ENCODE peak calls at places on chromosomes 3 and 15, in ten cellular contexts. F is GM23338, D is pancreas, Z is fibroblast of villous mesenchyme, G is lower leg skin, A is left ventricle myocardium inferior, V is HFF-Myc, O is H9, R is K562, L is right atrium auricular region. E is an unnamed sample.

GRCh38 chr3:177731644-177732268 is 534.5 kb upstream of the TBL1XR1 start:
- DNase-seq in F (no peak), D (no peak), Z (peak), G (no peak), A (no peak), V (peak), O (no peak), R (no peak), L (no peak), E (no peak)

GRCh38 chr3:133124511-133124910 is 86.3 kb downstream of the TMEM108 start:
- DNase-seq in F (no peak), D (peak), Z (no peak), G (no peak), A (peak), V (no peak), O (no peak), R (no peak), L (no peak), E (no peak)

GRCh38 chr3:170352936-170353335 is 4.6 kb upstream of the SKIL start:
- DNase-seq in F (no peak), D (no peak), Z (no peak), G (no peak), A (no peak), V (no peak), O (no peak), R (no peak), L (no peak), E (no peak)

GRCh38 chr3:153752405-153753027 is 368.7 kb upstream of the ARHGEF26 start:
- DNase-seq in F (no peak), D (no peak), Z (no peak), G (peak), A (no peak), V (no peak), O (no peak), R (no peak), L (no peak), E (no peak)

GRCh38 chr3:23333633-23334032 is 130.5 kb downstream of the UBE2E2 start:
- DNase-seq in F (no peak), D (no peak), Z (no peak), G (no peak), A (no peak), V (no peak), O (no peak), R (no peak), L (no peak), E (no peak)

GRCh38 chr15:75171408-75171807 is 30.3 kb upstream of the C15orf39 start:
- DNase-seq in F (no peak), D (no peak), Z (peak), G (no peak), A (no peak), V (peak), O (no peak), R (no peak), L (no peak), E (no peak)

GRCh38 chr3:14565791-14566588 is 25.8 kb upstream of the GRIP2 start:
- DNase-seq in F (no peak), D (no peak), Z (peak), G (no peak), A (no peak), V (no peak), O (no peak), R (no peak), L (no peak), E (no peak)

GRCh38 chr3:56778904-56779303 is 22.8 kb downstream of the ARHGEF3 start:
- DNase-seq in F (no peak), D (no peak), Z (no peak), G (no peak), A (no peak), V (no peak), O (no peak), R (no peak), L (no peak), E (no peak)

GRCh38 chr3:194058189-194058571 is 77.8 kb upstream of the HES1 start:
- DNase-seq in F (peak), D (peak), Z (peak), G (peak), A (peak), V (no peak), O (peak), R (peak), L (peak), E (peak)

GRCh38 chr3:170180107-170180951 is 1.2 kb downstream of the PHC3 start:
- DNase-seq in F (no peak), D (no peak), Z (peak), G (no peak), A (no peak), V (no peak), O (no peak), R (no peak), L (no peak), E (no peak)

GRCh38 chr15:75578206-75578947 is 738 bp downstream of the PTPN9 start:
- DNase-seq in F (peak), D (no peak), Z (no peak), G (no peak), A (peak), V (no peak), O (peak), R (peak), L (no peak), E (peak)

GRCh38 chr15:61275901-61276300 is 46.8 kb upstream of the RORA start:
- DNase-seq in F (no peak), D (no peak), Z (no peak), G (no peak), A (no peak), V (no peak), O (no peak), R (no peak), L (no peak), E (no peak)

GRCh38 chr3:39631136-39631535 is 163.7 kb downstream of the MOBP start:
- DNase-seq in F (peak), D (no peak), Z (peak), G (no peak), A (no peak), V (no peak), O (no peak), R (no peak), L (no peak), E (no peak)

GRCh38 chr3:13935494-13936094 is 55.7 kb upstream of the WNT7A start:
- DNase-seq in F (no peak), D (no peak), Z (no peak), G (no peak), A (no peak), V (no peak), O (no peak), R (no peak), L (no peak), E (no peak)

GRCh38 chr3:102124301-102125158 is 275.2 kb downstream of the NFKBIZ start:
- DNase-seq in F (no peak), D (no peak), Z (peak), G (no peak), A (no peak), V (no peak), O (no peak), R (no peak), L (no peak), E (no peak)

GRCh38 chr3:186949281-186949982 is 19.1 kb downstream of the ST6GAL1 start:
- DNase-seq in F (no peak), D (no peak), Z (no peak), G (no peak), A (peak), V (no peak), O (no peak), R (peak), L (no peak), E (no peak)

GRCh38 chr3:158918008-158918407 is 116.2 kb downstream of the MFSD1 start:
- DNase-seq in F (peak), D (peak), Z (peak), G (no peak), A (no peak), V (peak), O (peak), R (peak), L (no peak), E (no peak)

GRCh38 chr15:64263567-64263966 is 92.4 kb downstream of the CSNK1G1 start:
- DNase-seq in F (no peak), D (no peak), Z (peak), G (no peak), A (no peak), V (no peak), O (no peak), R (no peak), L (no peak), E (no peak)

GRCh38 chr15:43932907-43933306 is 106.1 kb downstream of the WDR76 start:
- DNase-seq in F (no peak), D (no peak), Z (no peak), G (no peak), A (peak), V (no peak), O (no peak), R (no peak), L (no peak), E (no peak)

GRCh38 chr3:46138571-46138970 is 69.5 kb downstream of the CCR1 start:
- DNase-seq in F (no peak), D (no peak), Z (peak), G (no peak), A (no peak), V (no peak), O (no peak), R (no peak), L (no peak), E (no peak)

GRCh38 chr3:58416191-58416590 is 17.4 kb downstream of the PDHB start:
- DNase-seq in F (peak), D (no peak), Z (no peak), G (no peak), A (no peak), V (no peak), O (no peak), R (no peak), L (no peak), E (no peak)

GRCh38 chr3:159560214-159561004 is 428.2 kb upstream of the IL12A start:
- DNase-seq in F (peak), D (no peak), Z (no peak), G (no peak), A (no peak), V (no peak), O (peak), R (no peak), L (no peak), E (no peak)

GRCh38 chr3:100693225-100693624 is 16.1 kb upstream of the TFG start:
- DNase-seq in F (no peak), D (no peak), Z (no peak), G (no peak), A (no peak), V (no peak), O (no peak), R (no peak), L (no peak), E (no peak)

GRCh38 chr15:78979456-78980320 is 34.8 kb upstream of the CTSH start:
- DNase-seq in F (peak), D (peak), Z (peak), G (no peak), A (peak), V (peak), O (peak), R (peak), L (no peak), E (no peak)

GRCh38 chr3:148866261-148866660 is 1.2 kb downstream of the CPA3 start:
- DNase-seq in F (no peak), D (no peak), Z (no peak), G (no peak), A (no peak), V (no peak), O (no peak), R (no peak), L (no peak), E (no peak)

GRCh38 chr15:65088643-65089021 is 12.1 kb downstream of the KBTBD13 start:
- DNase-seq in F (no peak), D (no peak), Z (no peak), G (no peak), A (no peak), V (no peak), O (no peak), R (no peak), L (no peak), E (no peak)

GRCh38 chr3:65604863-65605526 is 433.7 kb downstream of the MAGI1 start:
- DNase-seq in F (no peak), D (no peak), Z (peak), G (no peak), A (no peak), V (peak), O (no peak), R (peak), L (no peak), E (no peak)

GRCh38 chr15:96353931-96354730 is 23.6 kb downstream of the NR2F2 start:
- DNase-seq in F (peak), D (no peak), Z (peak), G (no peak), A (peak), V (no peak), O (peak), R (peak), L (no peak), E (no peak)

GRCh38 chr15:55183679-55184078 is 13.1 kb downstream of the RSL24D1 start:
- DNase-seq in F (no peak), D (no peak), Z (no peak), G (no peak), A (no peak), V (no peak), O (no peak), R (no peak), L (no peak), E (no peak)

GRCh38 chr15:80301472-80301871 is 49.5 kb upstream of the CTXND1 start:
- DNase-seq in F (no peak), D (no peak), Z (no peak), G (no peak), A (no peak), V (no peak), O (no peak), R (no peak), L (no peak), E (no peak)

GRCh38 chr15:54102704-54103103 is 124.5 kb downstream of the UNC13C start:
- DNase-seq in F (no peak), D (no peak), Z (no peak), G (no peak), A (no peak), V (no peak), O (no peak), R (no peak), L (no peak), E (no peak)

GRCh38 chr3:98961161-98962155 is 60.0 kb upstream of the DCBLD2 start:
- DNase-seq in F (no peak), D (no peak), Z (peak), G (no peak), A (no peak), V (no peak), O (no peak), R (no peak), L (no peak), E (no peak)

GRCh38 chr3:193605876-193606275 is 12.9 kb downstream of the OPA1 start:
- DNase-seq in F (peak), D (peak), Z (peak), G (peak), A (no peak), V (no peak), O (peak), R (peak), L (peak), E (no peak)

GRCh38 chr3:155391583-155391982 is 98.1 kb upstream of the STRIT1 start:
- DNase-seq in F (peak), D (no peak), Z (peak), G (peak), A (peak), V (peak), O (no peak), R (no peak), L (no peak), E (no peak)

GRCh38 chr15:56598991-56599390 is 134.1 kb upstream of the MNS1 start:
- DNase-seq in F (no peak), D (no peak), Z (peak), G (no peak), A (no peak), V (no peak), O (no peak), R (no peak), L (no peak), E (no peak)

GRCh38 chr15:68616397-68616796 is 37.6 kb downstream of the CORO2B start:
- DNase-seq in F (no peak), D (no peak), Z (no peak), G (no peak), A (no peak), V (no peak), O (no peak), R (no peak), L (no peak), E (no peak)

GRCh38 chr3:170355738-170356595 is 1.5 kb upstream of the SKIL start:
- DNase-seq in F (peak), D (peak), Z (peak), G (peak), A (peak), V (no peak), O (peak), R (peak), L (peak), E (no peak)

GRCh38 chr3:96776818-96777217 is 37.6 kb upstream of the EPHA6 start:
- DNase-seq in F (no peak), D (no peak), Z (no peak), G (no peak), A (no peak), V (no peak), O (no peak), R (no peak), L (no peak), E (no peak)

GRCh38 chr3:96779810-96780209 is 34.6 kb upstream of the EPHA6 start:
- DNase-seq in F (peak), D (no peak), Z (no peak), G (no peak), A (no peak), V (no peak), O (peak), R (no peak), L (no peak), E (no peak)
- TF ChIP-seq CTCF in F (peak), D (no peak), Z (no peak), G (no peak), A (no peak), V (no peak), O (peak), R (no peak), L (no peak), E (no peak)

DNA sequence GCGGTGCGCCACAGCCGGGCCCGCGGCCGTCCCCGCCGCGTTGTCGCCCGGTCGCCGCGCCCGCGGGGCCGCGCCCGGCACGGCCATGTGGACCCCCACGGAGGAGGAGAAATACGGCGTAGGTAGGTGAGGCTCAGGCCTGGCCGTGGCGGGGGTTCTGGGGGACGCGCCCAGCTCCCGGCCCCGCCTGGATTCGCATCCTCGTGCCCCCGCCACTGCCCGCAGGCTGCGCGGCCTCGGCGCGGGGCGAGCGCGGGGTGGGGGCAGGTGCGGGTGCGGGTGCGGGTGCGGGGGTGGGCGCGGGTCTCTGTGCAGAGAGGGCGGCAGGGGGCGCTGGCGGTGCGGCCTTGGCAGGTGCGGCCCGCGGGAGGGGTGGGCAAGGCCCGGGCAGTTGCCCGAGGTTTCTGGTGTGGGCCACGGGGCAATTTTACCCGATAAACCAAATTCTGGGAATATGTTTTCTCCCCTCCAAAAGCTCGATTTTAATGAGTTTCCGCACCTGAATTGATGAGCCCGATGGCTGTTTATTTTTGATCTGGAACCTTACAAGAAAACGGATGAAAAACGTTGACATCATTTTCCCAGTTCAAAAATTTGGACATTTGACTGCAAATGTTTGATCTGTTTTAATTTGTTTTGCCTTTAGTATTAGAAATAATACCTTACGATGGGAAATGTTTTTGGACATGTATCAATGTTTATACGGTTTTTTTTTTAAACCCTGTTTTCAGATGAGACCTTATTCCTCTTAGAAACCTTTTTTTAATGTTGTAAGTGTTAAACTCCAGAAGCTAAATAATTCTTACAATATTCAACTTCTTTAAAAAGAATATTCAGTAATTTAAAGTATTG is 678 bp downstream of the DOCK3 start:
- DNase-seq in F (peak), D (peak), Z (no peak), G (no peak), A (peak), V (no peak), O (peak), R (peak), L (peak), E (peak)
- TF ChIP-seq CTCF in F (peak), D (peak), Z (peak), G (no peak), A (peak), V (peak), O (peak), R (no peak), L (no peak), E (no peak)

DNA sequence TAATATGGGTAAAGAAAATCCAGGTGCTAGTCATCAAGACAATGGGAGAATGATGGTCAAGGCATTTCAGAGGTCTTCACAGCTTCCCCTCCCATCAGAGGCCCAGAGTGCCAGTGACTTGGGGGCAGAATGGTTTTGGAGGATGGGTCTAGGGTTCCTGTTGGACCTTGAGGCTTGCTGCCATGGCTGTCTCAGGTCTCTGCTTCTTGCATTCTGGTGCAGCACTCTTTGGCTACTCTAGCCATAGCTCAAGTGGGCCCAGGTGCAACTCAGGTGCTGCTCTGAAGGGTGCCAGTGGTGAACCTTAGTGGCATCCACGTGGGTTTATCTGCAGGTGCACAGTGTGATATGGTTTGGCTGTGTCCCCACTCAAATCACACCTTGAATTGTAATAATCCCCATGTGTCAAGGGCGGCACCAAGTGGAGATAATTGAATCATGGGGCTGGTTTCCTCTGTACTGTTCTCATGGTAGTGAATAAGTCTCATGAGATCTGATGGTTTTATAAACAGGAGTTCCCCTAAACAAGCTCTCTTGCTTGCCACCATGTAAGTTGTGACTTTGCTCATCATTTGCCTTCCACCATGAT is 48.5 kb upstream of the PEX5L start:
- DNase-seq in F (no peak), D (no peak), Z (no peak), G (no peak), A (no peak), V (no peak), O (peak), R (no peak), L (no peak), E (no peak)
- TF ChIP-seq CTCF in F (peak), D (no peak), Z (no peak), G (no peak), A (no peak), V (no peak), O (peak), R (no peak), L (no peak), E (no peak)

GRCh38 chr3:141072950-141073349 is 21.8 kb downstream of the SPSB4 start:
- DNase-seq in F (no peak), D (no peak), Z (no peak), G (no peak), A (no peak), V (no peak), O (no peak), R (no peak), L (no peak), E (no peak)

GRCh38 chr3:141074529-141074928 is 23.4 kb downstream of the SPSB4 start:
- DNase-seq in F (peak), D (no peak), Z (no peak), G (no peak), A (no peak), V (no peak), O (peak), R (no peak), L (no peak), E (no peak)

GRCh38 chr3:141070727-141071357 is 19.7 kb downstream of the SPSB4 start:
- DNase-seq in F (peak), D (no peak), Z (no peak), G (no peak), A (no peak), V (no peak), O (peak), R (no peak), L (no peak), E (no peak)

GRCh38 chr3:141070229-141070628 is 19.1 kb downstream of the SPSB4 start:
- DNase-seq in F (no peak), D (no peak), Z (no peak), G (no peak), A (no peak), V (no peak), O (no peak), R (no peak), L (no peak), E (no peak)

DNA sequence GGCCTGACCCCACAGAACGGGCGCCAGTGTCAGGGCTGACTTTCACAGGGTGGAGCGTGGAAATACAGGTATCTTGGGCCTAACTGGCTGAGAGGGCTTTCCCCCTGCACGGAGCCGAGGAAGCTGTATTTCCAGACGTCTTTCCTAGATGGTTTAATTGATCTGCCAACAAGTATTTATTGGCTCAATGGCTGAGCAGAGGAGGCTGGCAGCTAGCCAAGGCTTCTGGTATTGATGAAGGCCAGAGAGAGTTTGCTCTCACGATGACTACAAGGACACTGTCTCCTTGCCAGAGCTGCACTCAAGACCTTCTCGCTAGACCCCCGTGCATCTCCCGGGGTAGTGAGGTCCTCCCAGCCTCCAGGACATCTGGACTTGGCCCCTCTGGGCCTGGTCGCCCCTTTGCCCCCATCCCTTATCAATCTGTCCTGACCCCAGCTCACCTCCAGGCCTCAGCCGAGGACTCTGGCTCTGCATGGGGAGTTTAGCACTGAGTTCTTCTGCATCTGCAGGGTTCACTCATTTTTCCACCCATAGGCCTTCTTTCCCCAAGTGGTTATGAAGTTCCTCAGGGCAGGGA is 20.6 kb downstream of the SPSB4 start:
- DNase-seq in F (no peak), D (no peak), Z (no peak), G (no peak), A (no peak), V (no peak), O (no peak), R (no peak), L (no peak), E (no peak)
- TF ChIP-seq CTCF in F (no peak), D (no peak), Z (no peak), G (no peak), A (no peak), V (no peak), O (no peak), R (no peak), L (no peak), E (no peak)

E was measured in activated B cell treated with CpG ODN at 0.5 μM for 24 hours.